ENCODE peak calls at places on chromosomes 6 and 20, in eight cellular contexts. One of them, this sample, is unnamed.

GRCh38 chr20:63835031-63835858 is 4.2 kb upstream of the ZBTB46 start:
- DNase-seq in coronary artery: peak; percentile 90
- DNase-seq in HFF-Myc: peak; percentile 85
- DNase-seq in neural progenitor cell: peak; percentile 98
- DNase-seq in activated CD8-positive, alpha-beta T cell treated with anti-CD3 and anti-CD28 coated beads for 36 hours: no peak
- DNase-seq in cardiac fibroblast: peak; percentile 99
- DNase-seq in omental fat pad: peak; percentile 79
- DNase-seq in fibroblast of pulmonary artery: peak; percentile 97
- DNase-seq in this sample: peak; percentile 77

GRCh38 chr20:10861619-10862018 is 187.8 kb upstream of the JAG1 start:
- DNase-seq in neural progenitor cell: no peak
- DNase-seq in coronary artery: no peak
- DNase-seq in HFF-Myc: no peak
- DNase-seq in cardiac fibroblast: no peak
- DNase-seq in fibroblast of pulmonary artery: no peak
- DNase-seq in activated CD8-positive, alpha-beta T cell treated with anti-CD3 and anti-CD28 coated beads for 36 hours: no peak
- DNase-seq in omental fat pad: no peak
- DNase-seq in this sample: no peak

GRCh38 chr6:56378966-56379608 is 131.7 kb upstream of the COL21A1 start:
- DNase-seq in HFF-Myc: no peak
- DNase-seq in omental fat pad: no peak
- DNase-seq in activated CD8-positive, alpha-beta T cell treated with anti-CD3 and anti-CD28 coated beads for 36 hours: no peak
- DNase-seq in coronary artery: no peak
- DNase-seq in cardiac fibroblast: no peak
- DNase-seq in fibroblast of pulmonary artery: no peak
- DNase-seq in neural progenitor cell: no peak
- DNase-seq in this sample: no peak

GRCh38 chr6:83160167-83160566 is 32.9 kb downstream of the PGM3 start:
- DNase-seq in omental fat pad: no peak
- DNase-seq in activated CD8-positive, alpha-beta T cell treated with anti-CD3 and anti-CD28 coated beads for 36 hours: no peak
- DNase-seq in fibroblast of pulmonary artery: no peak
- DNase-seq in cardiac fibroblast: no peak
- DNase-seq in neural progenitor cell: no peak
- DNase-seq in HFF-Myc: no peak
- DNase-seq in coronary artery: no peak
- DNase-seq in this sample: no peak

GRCh38 chr6:8391934-8392333 is 43.4 kb downstream of the SLC35B3 start:
- DNase-seq in coronary artery: no peak
- DNase-seq in omental fat pad: no peak
- DNase-seq in fibroblast of pulmonary artery: no peak
- DNase-seq in HFF-Myc: no peak
- DNase-seq in neural progenitor cell: no peak
- DNase-seq in activated CD8-positive, alpha-beta T cell treated with anti-CD3 and anti-CD28 coated beads for 36 hours: no peak
- DNase-seq in cardiac fibroblast: no peak
- DNase-seq in this sample: no peak

GRCh38 chr6:158686791-158687381 is 37.0 kb downstream of the SYTL3 start:
- DNase-seq in activated CD8-positive, alpha-beta T cell treated with anti-CD3 and anti-CD28 coated beads for 36 hours: peak; percentile 49
- DNase-seq in cardiac fibroblast: no peak
- DNase-seq in neural progenitor cell: no peak
- DNase-seq in omental fat pad: no peak
- DNase-seq in fibroblast of pulmonary artery: no peak
- DNase-seq in coronary artery: peak; percentile 70
- DNase-seq in HFF-Myc: no peak
- DNase-seq in this sample: peak; percentile 54

GRCh38 chr20:47319517-47320252 is 36.8 kb downstream of the ZMYND8 start:
- DNase-seq in neural progenitor cell: peak; percentile 61
- DNase-seq in coronary artery: no peak
- DNase-seq in omental fat pad: no peak
- DNase-seq in cardiac fibroblast: peak; percentile 96
- DNase-seq in HFF-Myc: peak; percentile 52
- DNase-seq in activated CD8-positive, alpha-beta T cell treated with anti-CD3 and anti-CD28 coated beads for 36 hours: no peak
- DNase-seq in fibroblast of pulmonary artery: peak; percentile 93
- DNase-seq in this sample: no peak

GRCh38 chr6:44053760-44054556 is 73.3 kb downstream of the MRPL14 start:
- DNase-seq in omental fat pad: no peak
- DNase-seq in cardiac fibroblast: peak; percentile 65
- DNase-seq in neural progenitor cell: no peak
- DNase-seq in HFF-Myc: peak; percentile 92
- DNase-seq in coronary artery: no peak
- DNase-seq in activated CD8-positive, alpha-beta T cell treated with anti-CD3 and anti-CD28 coated beads for 36 hours: no peak
- DNase-seq in fibroblast of pulmonary artery: peak; percentile 66
- DNase-seq in this sample: no peak

GRCh38 chr6:34146801-34147592 is 1.1 kb upstream of the GRM4 start:
- DNase-seq in neural progenitor cell: no peak
- DNase-seq in HFF-Myc: no peak
- DNase-seq in cardiac fibroblast: peak; percentile 40
- DNase-seq in omental fat pad: no peak
- DNase-seq in fibroblast of pulmonary artery: peak; percentile 32
- DNase-seq in activated CD8-positive, alpha-beta T cell treated with anti-CD3 and anti-CD28 coated beads for 36 hours: no peak
- DNase-seq in coronary artery: no peak
- DNase-seq in this sample: no peak

GRCh38 chr6:129446272-129446851 is 263.6 kb downstream of the ARHGAP18 start:
- DNase-seq in HFF-Myc: no peak
- DNase-seq in neural progenitor cell: no peak
- DNase-seq in omental fat pad: no peak
- DNase-seq in fibroblast of pulmonary artery: no peak
- DNase-seq in coronary artery: no peak
- DNase-seq in cardiac fibroblast: no peak
- DNase-seq in activated CD8-positive, alpha-beta T cell treated with anti-CD3 and anti-CD28 coated beads for 36 hours: no peak
- DNase-seq in this sample: no peak

GRCh38 chr20:46767127-46767761 is 57.8 kb downstream of the SLC2A10 start:
- DNase-seq in omental fat pad: no peak
- DNase-seq in HFF-Myc: peak; percentile 14
- DNase-seq in fibroblast of pulmonary artery: peak; percentile 48
- DNase-seq in activated CD8-positive, alpha-beta T cell treated with anti-CD3 and anti-CD28 coated beads for 36 hours: peak; percentile 24
- DNase-seq in coronary artery: no peak
- DNase-seq in cardiac fibroblast: peak; percentile 33
- DNase-seq in neural progenitor cell: peak; percentile 84
- DNase-seq in this sample: peak; percentile 32

GRCh38 chr6:1136415-1136774 is 175.5 kb upstream of the FOXQ1 start:
- DNase-seq in coronary artery: no peak
- DNase-seq in activated CD8-positive, alpha-beta T cell treated with anti-CD3 and anti-CD28 coated beads for 36 hours: no peak
- DNase-seq in fibroblast of pulmonary artery: no peak
- DNase-seq in neural progenitor cell: no peak
- DNase-seq in omental fat pad: no peak
- DNase-seq in HFF-Myc: no peak
- DNase-seq in cardiac fibroblast: peak; percentile 24
- DNase-seq in this sample: no peak

GRCh38 chr6:150628908-150629307 is 29.2 kb downstream of the PLEKHG1 start:
- DNase-seq in omental fat pad: no peak
- DNase-seq in neural progenitor cell: no peak
- DNase-seq in HFF-Myc: no peak
- DNase-seq in fibroblast of pulmonary artery: no peak
- DNase-seq in activated CD8-positive, alpha-beta T cell treated with anti-CD3 and anti-CD28 coated beads for 36 hours: no peak
- DNase-seq in coronary artery: no peak
- DNase-seq in cardiac fibroblast: no peak
- DNase-seq in this sample: no peak

GRCh38 chr6:34146021-34146782 is at the start of gene GRM4:
- DNase-seq in omental fat pad: no peak
- DNase-seq in HFF-Myc: no peak
- DNase-seq in cardiac fibroblast: no peak
- DNase-seq in activated CD8-positive, alpha-beta T cell treated with anti-CD3 and anti-CD28 coated beads for 36 hours: no peak
- DNase-seq in neural progenitor cell: no peak
- DNase-seq in fibroblast of pulmonary artery: no peak
- DNase-seq in coronary artery: no peak
- DNase-seq in this sample: no peak

GRCh38 chr6:44304282-44305199 is 8.6 kb downstream of the AARS2 start:
- DNase-seq in omental fat pad: no peak
- DNase-seq in coronary artery: no peak
- DNase-seq in fibroblast of pulmonary artery: peak; percentile 52
- DNase-seq in activated CD8-positive, alpha-beta T cell treated with anti-CD3 and anti-CD28 coated beads for 36 hours: peak; percentile 54
- DNase-seq in neural progenitor cell: peak; percentile 71
- DNase-seq in HFF-Myc: no peak
- DNase-seq in cardiac fibroblast: peak; percentile 51
- DNase-seq in this sample: peak; percentile 71

GRCh38 chr6:25746968-25747367 is 7.6 kb upstream of the SLC17A4 start:
- DNase-seq in coronary artery: no peak
- DNase-seq in omental fat pad: no peak
- DNase-seq in activated CD8-positive, alpha-beta T cell treated with anti-CD3 and anti-CD28 coated beads for 36 hours: no peak
- DNase-seq in fibroblast of pulmonary artery: no peak
- DNase-seq in HFF-Myc: no peak
- DNase-seq in cardiac fibroblast: no peak
- DNase-seq in neural progenitor cell: no peak
- DNase-seq in this sample: no peak

GRCh38 chr20:52219441-52219840 is 27.9 kb upstream of the ZFP64 start:
- DNase-seq in omental fat pad: no peak
- DNase-seq in HFF-Myc: no peak
- DNase-seq in neural progenitor cell: no peak
- DNase-seq in coronary artery: no peak
- DNase-seq in cardiac fibroblast: no peak
- DNase-seq in activated CD8-positive, alpha-beta T cell treated with anti-CD3 and anti-CD28 coated beads for 36 hours: peak; percentile 6
- DNase-seq in fibroblast of pulmonary artery: peak; percentile 3
- DNase-seq in this sample: no peak

GRCh38 chr20:60060006-60060557 is 101.9 kb downstream of the CDH26 start:
- DNase-seq in fibroblast of pulmonary artery: no peak
- DNase-seq in cardiac fibroblast: no peak
- DNase-seq in activated CD8-positive, alpha-beta T cell treated with anti-CD3 and anti-CD28 coated beads for 36 hours: no peak
- DNase-seq in neural progenitor cell: no peak
- DNase-seq in omental fat pad: no peak
- DNase-seq in HFF-Myc: no peak
- DNase-seq in coronary artery: no peak
- DNase-seq in this sample: no peak

DNA sequence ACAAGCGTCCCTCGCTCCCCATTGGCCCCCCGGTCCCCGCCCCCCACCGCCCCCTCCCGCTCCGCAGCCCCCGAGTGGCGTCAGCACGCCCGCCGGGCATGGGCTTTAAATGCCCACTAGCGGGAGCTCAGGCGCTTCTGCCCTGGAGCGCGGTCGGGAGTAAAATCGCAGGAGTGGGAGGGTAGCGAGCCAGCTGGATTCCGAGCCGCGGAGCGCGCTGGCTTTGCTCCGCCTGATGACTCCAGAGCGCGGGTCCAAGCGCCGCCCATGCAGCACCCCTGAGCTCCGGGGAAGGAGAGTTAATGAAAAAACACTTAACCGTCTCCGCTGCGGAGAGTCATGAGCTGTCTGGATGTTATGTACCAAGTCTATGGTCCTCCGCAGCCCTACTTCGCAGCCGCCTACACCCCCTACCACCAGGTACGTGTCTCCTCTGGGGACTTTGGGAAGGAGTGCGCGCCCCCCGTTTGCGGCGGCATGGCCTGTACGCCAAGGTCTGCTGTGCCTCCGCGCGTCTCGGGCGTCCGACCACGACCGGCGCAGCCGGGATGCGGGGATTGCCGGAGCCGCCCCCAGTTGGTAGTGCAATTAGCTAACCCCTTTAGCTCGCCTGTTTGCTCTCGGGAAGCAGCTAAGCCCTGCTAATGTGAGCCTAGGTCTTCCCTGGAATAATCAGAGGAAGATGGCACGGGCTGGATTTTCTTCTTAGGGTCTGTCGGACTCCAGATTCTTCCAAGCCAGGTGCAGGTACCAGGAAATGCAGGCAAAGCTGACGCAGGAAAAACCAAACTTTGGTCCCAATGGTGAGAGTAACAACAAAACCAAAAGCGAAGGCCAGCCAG is at the start of gene VGLL2:
- DNase-seq in omental fat pad: no peak
- DNase-seq in cardiac fibroblast: peak; percentile 48
- DNase-seq in fibroblast of pulmonary artery: peak; percentile 48
- DNase-seq in activated CD8-positive, alpha-beta T cell treated with anti-CD3 and anti-CD28 coated beads for 36 hours: no peak
- DNase-seq in HFF-Myc: no peak
- DNase-seq in neural progenitor cell: peak; percentile 87
- DNase-seq in coronary artery: no peak
- DNase-seq in this sample: peak; percentile 44
- TF ChIP-seq CTCF in omental fat pad: no peak
- TF ChIP-seq CTCF in cardiac fibroblast: no peak
- TF ChIP-seq CTCF in fibroblast of pulmonary artery: no peak
- TF ChIP-seq CTCF in activated CD8-positive, alpha-beta T cell treated with anti-CD3 and anti-CD28 coated beads for 36 hours: no peak
- TF ChIP-seq CTCF in HFF-Myc: no peak
- TF ChIP-seq CTCF in neural progenitor cell: peak; percentile 30
- TF ChIP-seq CTCF in coronary artery: no peak
- TF ChIP-seq CTCF in this sample: no peak

DNA sequence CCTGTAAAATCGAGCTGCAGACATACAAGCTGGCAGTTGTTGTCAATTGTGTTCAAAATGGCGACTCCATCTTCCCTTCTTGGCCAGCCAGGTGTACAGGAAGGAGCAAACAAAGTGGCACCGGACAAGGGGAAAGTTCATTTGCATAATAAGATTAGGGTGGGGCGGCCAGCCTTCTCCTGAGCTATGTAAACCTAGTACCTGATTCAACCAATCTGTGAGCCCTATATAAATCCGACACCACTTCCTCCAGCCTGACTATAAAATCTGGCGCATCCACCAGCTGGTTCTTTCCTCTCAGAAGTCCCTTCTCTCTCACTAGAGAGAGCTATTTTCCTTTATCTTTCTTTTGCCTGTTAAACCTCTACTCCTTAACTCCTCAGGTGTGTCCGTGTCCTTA is 8.1 kb upstream of the HBS1L start:
- DNase-seq in neural progenitor cell: no peak
- DNase-seq in cardiac fibroblast: no peak
- DNase-seq in activated CD8-positive, alpha-beta T cell treated with anti-CD3 and anti-CD28 coated beads for 36 hours: no peak
- DNase-seq in fibroblast of pulmonary artery: no peak
- DNase-seq in coronary artery: no peak
- DNase-seq in omental fat pad: no peak
- DNase-seq in HFF-Myc: no peak
- DNase-seq in this sample: no peak
- TF ChIP-seq CTCF in neural progenitor cell: no peak
- TF ChIP-seq CTCF in cardiac fibroblast: no peak
- TF ChIP-seq CTCF in activated CD8-positive, alpha-beta T cell treated with anti-CD3 and anti-CD28 coated beads for 36 hours: no peak
- TF ChIP-seq CTCF in fibroblast of pulmonary artery: no peak
- TF ChIP-seq CTCF in coronary artery: no peak
- TF ChIP-seq CTCF in omental fat pad: no peak
- TF ChIP-seq CTCF in HFF-Myc: no peak
- TF ChIP-seq CTCF in this sample: no peak

DNA sequence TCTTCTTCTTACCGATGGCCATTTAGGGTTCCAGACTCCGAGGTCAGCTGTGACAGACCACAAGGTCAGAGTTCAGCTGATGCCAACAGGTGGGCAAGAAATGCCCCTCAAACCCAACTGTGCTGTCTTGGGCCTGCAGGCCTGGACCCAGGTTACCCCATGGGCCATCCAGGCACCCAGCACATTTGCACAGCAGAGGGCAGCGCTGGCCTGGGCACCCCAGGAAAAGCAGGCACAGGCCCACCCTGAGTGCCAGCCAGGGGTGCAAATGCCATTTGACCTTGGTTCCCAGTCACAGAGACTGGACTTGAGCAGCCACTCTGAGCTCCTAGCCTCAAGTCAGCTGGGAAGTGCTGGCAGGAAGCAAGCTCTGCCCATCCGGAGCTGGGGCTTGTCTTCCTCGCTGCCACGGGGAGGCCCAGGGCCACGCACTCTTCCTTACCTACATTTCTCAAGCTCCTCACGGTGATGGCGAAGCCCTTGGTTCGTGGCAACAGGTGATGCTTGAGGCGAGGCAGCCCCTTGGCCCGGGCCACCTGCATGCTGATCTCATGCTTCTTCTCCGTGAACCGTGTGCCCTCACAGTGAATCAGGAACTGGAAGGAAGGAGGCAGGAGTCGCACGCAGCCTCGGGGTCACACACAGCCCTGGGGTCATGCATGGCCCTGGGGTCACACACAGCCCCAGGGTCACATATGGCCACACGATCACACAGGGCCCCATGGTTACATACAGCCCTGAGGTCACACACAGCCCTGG is 120.8 kb downstream of the AGPAT4 start:
- DNase-seq in cardiac fibroblast: peak; percentile 15
- DNase-seq in coronary artery: no peak
- DNase-seq in activated CD8-positive, alpha-beta T cell treated with anti-CD3 and anti-CD28 coated beads for 36 hours: peak; percentile 23
- DNase-seq in HFF-Myc: no peak
- DNase-seq in omental fat pad: no peak
- DNase-seq in fibroblast of pulmonary artery: peak; percentile 17
- DNase-seq in neural progenitor cell: no peak
- DNase-seq in this sample: peak; percentile 52
- TF ChIP-seq CTCF in cardiac fibroblast: peak; percentile 60
- TF ChIP-seq CTCF in coronary artery: no peak
- TF ChIP-seq CTCF in activated CD8-positive, alpha-beta T cell treated with anti-CD3 and anti-CD28 coated beads for 36 hours: peak; percentile 24
- TF ChIP-seq CTCF in HFF-Myc: peak; percentile 58
- TF ChIP-seq CTCF in omental fat pad: no peak
- TF ChIP-seq CTCF in fibroblast of pulmonary artery: peak; percentile 49
- TF ChIP-seq CTCF in neural progenitor cell: peak; percentile 33
- TF ChIP-seq CTCF in this sample: no peak

GRCh38 chr6:20340459-20340858 is 61.2 kb upstream of the E2F3 start:
- DNase-seq in neural progenitor cell: no peak
- DNase-seq in cardiac fibroblast: no peak
- DNase-seq in HFF-Myc: no peak
- DNase-seq in coronary artery: no peak
- DNase-seq in omental fat pad: no peak
- DNase-seq in fibroblast of pulmonary artery: no peak
- DNase-seq in activated CD8-positive, alpha-beta T cell treated with anti-CD3 and anti-CD28 coated beads for 36 hours: no peak
- DNase-seq in this sample: no peak
- TF ChIP-seq CTCF in neural progenitor cell: no peak
- TF ChIP-seq CTCF in cardiac fibroblast: no peak
- TF ChIP-seq CTCF in HFF-Myc: no peak
- TF ChIP-seq CTCF in coronary artery: no peak
- TF ChIP-seq CTCF in omental fat pad: no peak
- TF ChIP-seq CTCF in fibroblast of pulmonary artery: no peak
- TF ChIP-seq CTCF in activated CD8-positive, alpha-beta T cell treated with anti-CD3 and anti-CD28 coated beads for 36 hours: no peak
- TF ChIP-seq CTCF in this sample: no peak

This sample was measured in GM20000.